ENCODE peak calls at places on chromosomes 12 and 14, in four cellular contexts. O is PC-9, B is HepG2, Y is fibroblast of lung. Z is an unnamed sample. For H3K79me2, the result is how much of the 10 kb centered on the place peaks cover.

GRCh38 chr12:49496417-49497360 is 42.1 kb upstream of the KCNH3 start:
- DNase-seq in O (no peak), B (no peak), Y (no peak), Z (no peak)

GRCh38 chr12:24822121-24822899 is 126.6 kb downstream of the BCAT1 start:
- DNase-seq in O (no peak), B (no peak), Y (peak), Z (no peak)

GRCh38 chr12:11804130-11804529 is 154.7 kb downstream of the ETV6 start:
- DNase-seq in O (no peak), B (no peak), Y (no peak), Z (no peak)

GRCh38 chr12:70366581-70367267 is 634 bp downstream of the KCNMB4 start:
- DNase-seq in O (peak), B (peak), Y (peak), Z (peak)

GRCh38 chr14:93269341-93270068 is 62.4 kb downstream of the UBR7 start:
- DNase-seq in O (no peak), B (peak), Y (peak), Z (peak)

GRCh38 chr14:35268946-35269345 is 23.2 kb upstream of the PSMA6 start:
- DNase-seq in O (no peak), B (no peak), Y (no peak), Z (no peak)

GRCh38 chr14:72745991-72746980 is 147.6 kb downstream of the DPF3 start:
- DNase-seq in O (no peak), B (no peak), Y (peak), Z (peak)

GRCh38 chr14:68789002-68789797 is 3.7 kb downstream of the ZFP36L1 start:
- DNase-seq in O (peak), B (peak), Y (peak), Z (peak)

GRCh38 chr12:12899530-12900380 is 8.4 kb downstream of the GPRC5A start:
- DNase-seq in O (no peak), B (no peak), Y (peak), Z (peak)

GRCh38 chr12:71731439-71732356 is 23.0 kb upstream of the RAB21 start:
- DNase-seq in O (no peak), B (peak), Y (peak), Z (peak)

GRCh38 chr14:74905595-74906142 is 17.4 kb downstream of the RPS6KL1 start:
- DNase-seq in O (peak), B (peak), Y (peak), Z (peak)

GRCh38 chr14:74980746-74981661 is 21.7 kb upstream of the EIF2B2 start:
- DNase-seq in O (peak), B (no peak), Y (peak), Z (peak)

GRCh38 chr14:89509891-89510290 is 92.9 kb upstream of the FOXN3 start:
- DNase-seq in O (no peak), B (no peak), Y (peak), Z (peak)

GRCh38 chr14:68191567-68192321 is 372.2 kb downstream of the RAD51B start:
- DNase-seq in O (no peak), B (peak), Y (peak), Z (no peak)

GRCh38 chr14:55075628-55076027 is 24.2 kb downstream of the MAPK1IP1L start:
- DNase-seq in O (no peak), B (no peak), Y (peak), Z (no peak)

GRCh38 chr14:52325126-52325525 is 11.0 kb downstream of the PTGER2 start:
- DNase-seq in O (no peak), B (no peak), Y (peak), Z (no peak)

GRCh38 chr14:52875707-52876106 is 75.1 kb downstream of the FERMT2 start:
- DNase-seq in O (no peak), B (no peak), Y (no peak), Z (no peak)

GRCh38 chr12:74393265-74393664 is 144.4 kb upstream of the ATXN7L3B start:
- DNase-seq in O (no peak), B (no peak), Y (peak), Z (no peak)

GRCh38 chr12:54222609-54223008 is 33.8 kb upstream of the SMUG1 start:
- DNase-seq in O (no peak), B (no peak), Y (peak), Z (peak)

GRCh38 chr14:61399365-61399764 is 78.0 kb downstream of the PRKCH start:
- DNase-seq in O (no peak), B (no peak), Y (no peak), Z (no peak)

GRCh38 chr14:43540948-43541347 is 966.1 kb downstream of the FSCB start:
- DNase-seq in O (no peak), B (peak), Y (no peak), Z (no peak)

GRCh38 chr14:93936245-93936644 is 9.1 kb downstream of the FAM181A start:
- DNase-seq in O (no peak), B (no peak), Y (no peak), Z (peak)

GRCh38 chr12:117261267-117261666 is 71.0 kb upstream of the FBXO21 start:
- DNase-seq in O (no peak), B (no peak), Y (peak), Z (peak)

GRCh38 chr14:95389471-95390011 is 69.8 kb upstream of the CLMN start:
- DNase-seq in O (no peak), B (no peak), Y (no peak), Z (peak)

DNA sequence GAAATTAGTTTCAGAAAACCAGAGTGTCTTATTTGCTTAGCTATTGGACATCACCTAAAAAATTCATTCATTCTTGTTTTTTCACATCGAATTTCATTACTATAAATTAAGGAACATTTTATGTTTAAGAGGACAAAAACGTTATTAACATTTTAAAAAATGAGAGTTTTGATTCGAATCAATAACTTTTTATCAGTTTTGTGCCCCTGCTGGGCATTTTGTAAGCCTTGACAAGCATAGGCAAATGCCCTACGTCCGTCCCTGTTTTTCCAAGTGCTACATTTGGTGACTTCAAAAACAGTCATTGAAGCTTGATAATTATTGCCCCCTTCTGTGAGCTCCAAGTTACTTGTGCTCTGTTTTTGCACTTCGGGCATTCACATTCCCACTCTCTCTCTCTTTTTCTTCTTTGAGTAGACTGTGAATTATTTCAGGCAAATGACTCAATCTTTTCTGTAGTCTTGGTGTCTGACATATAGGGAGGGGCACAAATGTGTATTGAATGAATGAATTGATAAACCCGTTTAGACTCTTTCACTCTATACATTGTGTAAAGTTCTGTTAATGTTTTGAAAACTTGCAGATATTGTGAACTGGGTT is 1.2 kb downstream of the APAF1 start:
- DNase-seq in O (no peak), B (peak), Y (peak), Z (no peak)
- H3K79me2 ChIP-seq in O (under half), B (half or more), Y (half or more), Z (half or more)

DNA sequence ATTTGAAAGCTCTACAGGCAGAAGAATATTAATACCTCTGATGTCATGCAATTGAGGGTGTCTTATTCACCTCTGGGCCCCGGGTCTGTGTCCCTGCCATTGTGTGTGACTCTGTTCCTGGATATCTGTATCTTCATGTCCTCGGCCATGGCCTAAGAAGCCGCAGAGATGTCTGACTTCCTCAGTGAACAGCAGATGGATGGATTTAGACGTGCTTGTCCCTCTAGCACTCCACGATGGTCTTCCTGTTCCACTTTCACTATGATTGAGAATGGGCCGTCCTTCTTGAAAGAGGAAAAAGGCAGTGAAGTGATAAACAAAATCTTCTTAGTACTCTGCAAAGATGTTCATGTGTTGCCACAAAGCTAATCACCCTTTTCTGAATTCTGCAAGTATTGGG is 217.4 kb downstream of the SLC41A2 start:
- DNase-seq in O (no peak), B (no peak), Y (no peak), Z (no peak)
- H3K79me2 ChIP-seq in O (under half), B (under half), Y (under half), Z (under half)

GRCh38 chr12:120264086-120264485 is 1.4 kb downstream of the PXN start:
- DNase-seq in O (no peak), B (no peak), Y (no peak), Z (no peak)

GRCh38 chr12:120263725-120264040 is 1.8 kb downstream of the PXN start:
- DNase-seq in O (no peak), B (no peak), Y (no peak), Z (no peak)

GRCh38 chr12:120264511-120265202 is 873 bp downstream of the PXN start:
- DNase-seq in O (peak), B (no peak), Y (no peak), Z (no peak)

GRCh38 chr12:120261951-120262851 is 3.3 kb downstream of the PXN start:
- DNase-seq in O (peak), B (no peak), Y (no peak), Z (no peak)

DNA sequence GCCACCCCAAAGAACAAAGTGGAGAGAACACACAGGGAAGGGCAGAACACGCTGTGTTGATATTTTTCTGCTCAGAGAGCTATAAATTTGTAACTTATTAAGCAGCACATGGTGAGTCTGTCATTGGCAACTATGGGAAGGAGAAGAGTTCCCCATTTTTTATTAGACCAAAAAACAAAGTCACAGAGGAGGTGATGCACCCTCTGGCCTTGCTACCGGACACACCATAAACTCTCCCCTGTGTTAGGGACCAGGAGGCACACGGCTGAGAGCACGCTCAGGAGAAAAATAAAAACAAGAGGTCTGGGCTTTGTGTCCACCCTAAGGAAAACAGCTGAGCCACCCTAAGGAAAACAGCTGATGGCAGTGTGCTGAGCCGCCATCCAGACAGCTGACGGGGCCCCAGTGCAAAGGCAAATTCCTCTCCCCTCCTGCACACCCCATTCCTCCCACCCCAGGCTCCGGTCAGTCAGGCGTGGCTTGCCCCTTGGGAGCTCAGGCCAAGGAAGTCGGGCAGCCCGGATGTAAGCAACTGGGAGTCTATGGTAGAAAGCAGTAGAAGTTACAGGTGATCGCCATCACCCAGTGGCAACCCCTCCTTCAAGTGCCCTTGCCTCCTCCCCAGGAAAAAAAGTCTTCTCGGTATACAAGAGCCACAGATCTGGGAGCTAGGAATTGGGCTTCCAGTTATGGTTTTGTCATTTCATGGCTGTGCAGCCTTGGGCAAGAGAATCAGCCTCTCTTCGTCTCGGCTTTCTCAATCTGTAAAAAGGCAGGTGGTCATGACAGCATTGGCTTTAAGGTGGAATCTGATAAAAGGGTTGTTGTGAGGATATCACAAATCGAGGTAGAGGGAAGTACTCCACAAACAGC is 2.4 kb downstream of the PXN start:
- DNase-seq in O (no peak), B (no peak), Y (no peak), Z (no peak)
- H3K79me2 ChIP-seq in O (half or more), B (under half), Y (half or more), Z (half or more)

GRCh38 chr12:111405149-111405855 is 421 bp upstream of the SH2B3 start:
- DNase-seq in O (peak), B (peak), Y (peak), Z (peak)

GRCh38 chr12:111408116-111408440 is 2.4 kb downstream of the SH2B3 start:
- DNase-seq in O (no peak), B (no peak), Y (no peak), Z (no peak)

GRCh38 chr12:111405856-111406473 is at the start of gene SH2B3:
- DNase-seq in O (no peak), B (no peak), Y (peak), Z (peak)

GRCh38 chr12:111407371-111408115 is 1.8 kb downstream of the SH2B3 start:
- DNase-seq in O (no peak), B (no peak), Y (no peak), Z (peak)

GRCh38 chr12:111406474-111407370 is 999 bp downstream of the SH2B3 start:
- DNase-seq in O (no peak), B (no peak), Y (no peak), Z (peak)
- H3K79me2 ChIP-seq in O (under half), B (under half), Y (half or more), Z (half or more)

GRCh38 chr14:102809870-102810269 is 32.6 kb downstream of the TRAF3 start:
- DNase-seq in O (no peak), B (no peak), Y (no peak), Z (no peak)

GRCh38 chr14:102813691-102814090 is 36.4 kb downstream of the TRAF3 start:
- DNase-seq in O (no peak), B (no peak), Y (no peak), Z (no peak)

GRCh38 chr14:102811254-102811963 is 34.2 kb downstream of the TRAF3 start:
- DNase-seq in O (no peak), B (peak), Y (no peak), Z (no peak)

GRCh38 chr14:102811971-102812370 is 34.7 kb downstream of the TRAF3 start:
- DNase-seq in O (no peak), B (no peak), Y (no peak), Z (no peak)

DNA sequence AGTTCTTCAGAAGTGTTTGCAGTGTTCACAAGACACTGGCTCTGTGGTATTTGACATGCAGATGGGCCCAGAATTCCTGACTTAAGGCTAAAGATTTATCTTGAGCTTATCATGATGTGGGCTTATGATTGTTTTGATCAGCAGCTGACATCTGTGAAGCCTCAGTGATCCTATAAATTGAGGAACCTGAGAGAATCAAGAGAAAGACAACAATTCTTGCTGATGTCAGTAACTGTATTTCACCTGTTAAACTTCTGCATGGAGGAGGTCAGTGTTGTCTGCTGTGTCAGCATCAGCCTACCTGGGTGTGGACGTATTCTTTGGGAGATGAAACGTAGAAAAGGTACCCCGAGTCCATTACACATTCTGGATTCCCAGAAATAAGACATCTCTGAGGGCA is 33.3 kb downstream of the TRAF3 start:
- DNase-seq in O (no peak), B (no peak), Y (no peak), Z (no peak)
- H3K79me2 ChIP-seq in O (under half), B (under half), Y (under half), Z (half or more)

DNA sequence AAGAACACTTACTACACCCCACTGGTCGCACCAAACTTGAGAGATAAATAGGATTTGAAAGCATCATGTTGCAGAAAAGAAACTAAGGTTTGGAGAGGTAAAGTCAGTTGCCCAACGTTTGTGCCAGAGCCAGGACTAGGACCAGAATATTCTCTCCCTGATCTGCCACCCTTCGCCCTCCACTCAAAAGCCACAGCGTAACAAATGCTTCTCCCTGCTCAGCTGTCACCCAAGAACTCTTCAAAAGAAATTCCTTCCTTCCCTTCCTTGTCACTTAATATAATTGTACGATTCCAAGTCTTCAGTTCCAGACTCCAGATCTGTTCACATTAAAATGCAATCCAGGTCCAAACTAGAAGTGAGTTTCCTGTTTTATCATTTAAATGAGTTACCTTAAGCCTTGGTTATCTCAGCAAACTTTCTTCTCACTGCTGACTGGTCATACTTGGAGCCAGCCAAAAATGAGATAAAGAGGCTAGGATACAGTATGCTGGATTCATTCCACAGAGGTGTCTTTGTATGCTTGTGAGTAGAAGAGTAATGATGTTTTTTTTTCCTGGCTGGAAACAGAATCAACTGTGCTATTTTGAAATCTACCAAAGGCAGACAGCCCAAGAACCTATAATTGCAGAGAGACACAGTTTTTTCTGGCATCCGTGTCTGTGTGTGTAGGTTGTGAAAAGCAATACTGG is 12.8 kb upstream of the PPFIBP1 start:
- DNase-seq in O (no peak), B (no peak), Y (peak), Z (no peak)
- H3K79me2 ChIP-seq in O (under half), B (under half), Y (under half), Z (under half)

GRCh38 chr12:65605019-65605418 is 219.3 kb upstream of the HMGA2 start:
- DNase-seq in O (no peak), B (no peak), Y (peak), Z (no peak)

GRCh38 chr12:65608319-65608916 is 215.9 kb upstream of the HMGA2 start:
- DNase-seq in O (no peak), B (no peak), Y (peak), Z (no peak)

GRCh38 chr12:65607271-65607880 is 216.9 kb upstream of the HMGA2 start:
- DNase-seq in O (peak), B (no peak), Y (no peak), Z (no peak)

GRCh38 chr12:65603428-65604351 is 220.6 kb upstream of the HMGA2 start:
- DNase-seq in O (peak), B (no peak), Y (peak), Z (peak)

GRCh38 chr12:65606008-65606766 is 218.1 kb upstream of the HMGA2 start:
- DNase-seq in O (no peak), B (no peak), Y (no peak), Z (no peak)
- H3K79me2 ChIP-seq in O (under half), B (under half), Y (under half), Z (under half)

GRCh38 chr14:105240811-105241576 is 7.3 kb upstream of the BTBD6 start:
- DNase-seq in O (no peak), B (no peak), Y (no peak), Z (peak)

GRCh38 chr14:105241641-105242040 is 6.7 kb upstream of the BTBD6 start:
- DNase-seq in O (no peak), B (no peak), Y (no peak), Z (no peak)

GRCh38 chr14:105247026-105247425 is 1.3 kb upstream of the BTBD6 start:
- DNase-seq in O (no peak), B (no peak), Y (no peak), Z (peak)

GRCh38 chr14:105247715-105248367 is 492 bp upstream of the BTBD6 start:
- DNase-seq in O (no peak), B (no peak), Y (no peak), Z (no peak)

GRCh38 chr14:105244334-105244733 is 4.0 kb upstream of the BTBD6 start:
- DNase-seq in O (no peak), B (no peak), Y (no peak), Z (peak)
- H3K79me2 ChIP-seq in O (under half), B (under half), Y (under half), Z (half or more)

Z was measured in osteoblast.